ENCODE peak calls at places on chromosomes 12 and 14, in seven cellular contexts. Z, M, U, W, Q, A and S are unnamed samples.

GRCh38 chr12:130634866-130635265 is 81.2 kb downstream of the RIMBP2 start:
- DNase-seq in Z (no peak), M (no peak), U (no peak), W (no peak), Q (no peak), A (no peak), S (no peak)

GRCh38 chr12:33575346-33575745 is 135.7 kb upstream of the SYT10 start:
- DNase-seq in Z (no peak), M (no peak), U (no peak), W (no peak), Q (no peak), A (no peak), S (no peak)

GRCh38 chr12:57118711-57119271 is 7.6 kb upstream of the STAT6 start:
- DNase-seq in Z (no peak), M (no peak), U (no peak), W (no peak), Q (no peak), A (peak; percentile 38), S (no peak)

GRCh38 chr14:68248481-68249255 is 429.1 kb downstream of the RAD51B start:
- DNase-seq in Z (peak; percentile 66), M (peak; percentile 68), U (peak; percentile 55), W (peak; percentile 46), Q (no peak), A (peak; percentile 85), S (no peak)

GRCh38 chr12:32248594-32249140 is 142.0 kb downstream of the BICD1 start:
- DNase-seq in Z (no peak), M (no peak), U (no peak), W (no peak), Q (no peak), A (no peak), S (no peak)

GRCh38 chr14:76267322-76268012 is 108.5 kb upstream of the ESRRB start:
- DNase-seq in Z (no peak), M (no peak), U (peak; percentile 91), W (no peak), Q (peak; percentile 45), A (no peak), S (no peak)

GRCh38 chr12:107372229-107372658 is 278.9 kb upstream of the CRY1 start:
- DNase-seq in Z (peak; percentile 56), M (no peak), U (no peak), W (no peak), Q (no peak), A (peak; percentile 21), S (no peak)

GRCh38 chr12:132218915-132219314 is 74.7 kb downstream of the NOC4L start:
- DNase-seq in Z (peak; percentile 43), M (no peak), U (peak; percentile 96), W (peak; percentile 56), Q (no peak), A (peak; percentile 55), S (no peak)

GRCh38 chr14:37977481-37977880 is 230.2 kb upstream of the SSTR1 start:
- DNase-seq in Z (no peak), M (no peak), U (no peak), W (no peak), Q (no peak), A (no peak), S (no peak)

GRCh38 chr12:26821212-26821701 is 11.7 kb downstream of the ITPR2 start:
- DNase-seq in Z (no peak), M (no peak), U (no peak), W (no peak), Q (no peak), A (no peak), S (no peak)

GRCh38 chr14:89303452-89304435 is 113.3 kb downstream of the FOXN3 start:
- DNase-seq in Z (peak; percentile 12), M (peak; percentile 34), U (peak; percentile 28), W (peak; percentile 54), Q (peak; percentile 36), A (peak; percentile 94), S (peak; percentile 43)

GRCh38 chr14:81523616-81524015 is 10.0 kb downstream of the SEL1L start:
- DNase-seq in Z (no peak), M (no peak), U (no peak), W (no peak), Q (no peak), A (no peak), S (no peak)

GRCh38 chr14:54652188-54652889 is 85.4 kb downstream of the SAMD4A start:
- DNase-seq in Z (no peak), M (peak; percentile 94), U (peak; percentile 68), W (peak; percentile 91), Q (peak; percentile 74), A (no peak), S (peak; percentile 99)

GRCh38 chr12:80226576-80226975 is 127.2 kb downstream of the OTOGL start:
- DNase-seq in Z (no peak), M (no peak), U (no peak), W (no peak), Q (no peak), A (no peak), S (peak; percentile 21)

GRCh38 chr12:109773384-109774011 is 59.7 kb downstream of the TRPV4 start:
- DNase-seq in Z (no peak), M (no peak), U (peak; percentile 37), W (no peak), Q (peak; percentile 65), A (no peak), S (peak; percentile 9)

GRCh38 chr14:96986701-96987474 is 189.7 kb downstream of the VRK1 start:
- DNase-seq in Z (no peak), M (no peak), U (no peak), W (no peak), Q (no peak), A (no peak), S (no peak)

GRCh38 chr12:28569698-28570411 is 379.6 kb downstream of the CCDC91 start:
- DNase-seq in Z (no peak), M (peak; percentile 80), U (no peak), W (no peak), Q (no peak), A (no peak), S (no peak)

GRCh38 chr12:13171921-13172859 is 24.3 kb upstream of the EMP1 start:
- DNase-seq in Z (no peak), M (peak; percentile 94), U (peak; percentile 47), W (peak; percentile 27), Q (no peak), A (no peak), S (peak; percentile 89)

GRCh38 chr12:95440401-95440800 is 33.6 kb upstream of the METAP2 start:
- DNase-seq in Z (no peak), M (no peak), U (no peak), W (no peak), Q (no peak), A (peak; percentile 33), S (no peak)

GRCh38 chr14:88289214-88289613 is 33.9 kb downstream of the KCNK10 start:
- DNase-seq in Z (no peak), M (peak; percentile 2), U (no peak), W (no peak), Q (no peak), A (no peak), S (no peak)

GRCh38 chr12:20528208-20528607 is 159.9 kb downstream of the PDE3A start:
- DNase-seq in Z (no peak), M (no peak), U (no peak), W (no peak), Q (no peak), A (no peak), S (no peak)

GRCh38 chr14:88605594-88605993 is 42.8 kb downstream of the ZC3H14 start:
- DNase-seq in Z (no peak), M (no peak), U (no peak), W (no peak), Q (no peak), A (no peak), S (no peak)

GRCh38 chr12:53039851-53040250 is 10.0 kb upstream of the TNS2 start:
- DNase-seq in Z (no peak), M (no peak), U (no peak), W (no peak), Q (no peak), A (no peak), S (no peak)
- H3K36me3 ChIP-seq in Z (peaks cover 52% of the 10 kb centered on the region), M (peaks cover 46% of the 10 kb centered on the region), U (peaks cover 35% of the 10 kb centered on the region), W (peaks cover 54% of the 10 kb centered on the region), Q (peaks cover 71% of the 10 kb centered on the region), A (peaks cover 74% of the 10 kb centered on the region), S (peaks cover 1% of the 10 kb centered on the region)

GRCh38 chr14:99452968-99453367 is 27.7 kb downstream of the SETD3 start:
- DNase-seq in Z (no peak), M (no peak), U (no peak), W (no peak), Q (no peak), A (no peak), S (no peak)
- H3K36me3 ChIP-seq in Z (peaks cover 76% of the 10 kb centered on the region), M (peaks cover 26% of the 10 kb centered on the region), U (peaks cover 6% of the 10 kb centered on the region), W (peaks cover 18% of the 10 kb centered on the region), Q (peaks cover 98% of the 10 kb centered on the region), A (peaks cover 86% of the 10 kb centered on the region), S (no peaks in the 10 kb centered on the region)

GRCh38 chr12:6540181-6540877 is 6.0 kb downstream of the GAPDH start:
- DNase-seq in Z (peak; percentile 34), M (peak; percentile 62), U (peak; percentile 95), W (no peak), Q (peak; percentile 78), A (peak; percentile 83), S (no peak)
- H3K36me3 ChIP-seq in Z (peaks cover 26% of the 10 kb centered on the region), M (peaks cover 36% of the 10 kb centered on the region), U (peaks cover 34% of the 10 kb centered on the region), W (peaks cover 51% of the 10 kb centered on the region), Q (peaks cover 73% of the 10 kb centered on the region), A (peaks cover 75% of the 10 kb centered on the region), S (peaks cover 10% of the 10 kb centered on the region)

DNA sequence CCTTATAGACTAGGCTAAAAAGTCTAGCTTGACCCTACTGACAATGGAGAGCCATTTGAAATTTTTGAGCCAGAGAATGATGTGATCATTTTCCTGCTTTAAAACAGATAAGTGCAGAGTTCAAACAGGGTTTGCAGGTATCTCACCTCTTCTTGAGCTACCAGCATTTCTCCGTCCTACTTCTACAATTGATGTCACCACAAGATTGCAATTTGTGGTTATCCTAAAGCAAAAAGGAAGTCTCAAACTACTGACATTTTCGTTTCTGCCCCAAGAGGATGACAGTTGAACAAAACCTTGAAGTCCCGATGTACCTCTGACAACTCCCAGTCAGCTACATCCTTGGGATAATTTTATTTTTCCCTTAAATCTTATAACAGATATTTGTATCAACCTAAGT is 86.7 kb downstream of the PTGER2 start:
- DNase-seq in Z (peak; percentile 55), M (no peak), U (no peak), W (no peak), Q (no peak), A (no peak), S (no peak)
- H3K36me3 ChIP-seq in Z (no peaks in the 10 kb centered on the region), M (no peaks in the 10 kb centered on the region), U (no peaks in the 10 kb centered on the region), W (no peaks in the 10 kb centered on the region), Q (no peaks in the 10 kb centered on the region), A (no peaks in the 10 kb centered on the region), S (no peaks in the 10 kb centered on the region)

GRCh38 chr14:45651906-45652305 is 398.9 kb upstream of the MIS18BP1 start:
- DNase-seq in Z (no peak), M (no peak), U (no peak), W (peak; percentile 47), Q (no peak), A (no peak), S (no peak)

GRCh38 chr14:45650754-45651153 is 397.8 kb upstream of the MIS18BP1 start:
- DNase-seq in Z (no peak), M (no peak), U (no peak), W (no peak), Q (no peak), A (no peak), S (no peak)

GRCh38 chr14:45649051-45649450 is 396.0 kb upstream of the MIS18BP1 start:
- DNase-seq in Z (no peak), M (no peak), U (no peak), W (no peak), Q (no peak), A (no peak), S (no peak)
- H3K36me3 ChIP-seq in Z (no peaks in the 10 kb centered on the region), M (no peaks in the 10 kb centered on the region), U (no peaks in the 10 kb centered on the region), W (no peaks in the 10 kb centered on the region), Q (no peaks in the 10 kb centered on the region), A (no peaks in the 10 kb centered on the region), S (no peaks in the 10 kb centered on the region)

GRCh38 chr12:75564821-75565220 is 53.4 kb upstream of the KRR1 start:
- DNase-seq in Z (no peak), M (no peak), U (no peak), W (no peak), Q (no peak), A (no peak), S (no peak)
- H3K36me3 ChIP-seq in Z (no peaks in the 10 kb centered on the region), M (no peaks in the 10 kb centered on the region), U (no peaks in the 10 kb centered on the region), W (no peaks in the 10 kb centered on the region), Q (no peaks in the 10 kb centered on the region), A (no peaks in the 10 kb centered on the region), S (no peaks in the 10 kb centered on the region)